ENCODE peak calls at places on chromosome 14, in seven cellular contexts. One of them, this sample, is unnamed.

GRCh38 chr14:94051115-94051514 is 25.0 kb downstream of the OTUB2 start:
- DNase-seq in CD8-positive, alpha-beta T cell: no peak
- DNase-seq in PC-9: no peak
- DNase-seq in A549: no peak
- DNase-seq in tibial artery: peak; percentile 58
- DNase-seq in IMR-90: peak; percentile 42
- DNase-seq in left ventricle myocardium inferior: peak; percentile 46
- DNase-seq in this sample: peak; percentile 34

GRCh38 chr14:23356662-23357061 is 4.0 kb upstream of the SLC22A17 start:
- DNase-seq in CD8-positive, alpha-beta T cell: no peak
- DNase-seq in PC-9: no peak
- DNase-seq in A549: no peak
- DNase-seq in tibial artery: no peak
- DNase-seq in IMR-90: no peak
- DNase-seq in left ventricle myocardium inferior: no peak
- DNase-seq in this sample: no peak

GRCh38 chr14:20723458-20723857 is 22.2 kb upstream of the EDDM3A start:
- DNase-seq in CD8-positive, alpha-beta T cell: no peak
- DNase-seq in PC-9: no peak
- DNase-seq in A549: no peak
- DNase-seq in tibial artery: no peak
- DNase-seq in IMR-90: no peak
- DNase-seq in left ventricle myocardium inferior: no peak
- DNase-seq in this sample: no peak

GRCh38 chr14:34365309-34365915 is 96.6 kb downstream of the SPTSSA start:
- DNase-seq in CD8-positive, alpha-beta T cell: no peak
- DNase-seq in PC-9: no peak
- DNase-seq in A549: no peak
- DNase-seq in tibial artery: no peak
- DNase-seq in IMR-90: peak; percentile 13
- DNase-seq in left ventricle myocardium inferior: no peak
- DNase-seq in this sample: no peak

GRCh38 chr14:71711619-71712018 is 220.6 kb upstream of the RGS6 start:
- DNase-seq in CD8-positive, alpha-beta T cell: no peak
- DNase-seq in PC-9: peak; percentile 77
- DNase-seq in A549: no peak
- DNase-seq in tibial artery: no peak
- DNase-seq in IMR-90: peak; percentile 94
- DNase-seq in left ventricle myocardium inferior: no peak
- DNase-seq in this sample: peak; percentile 92

GRCh38 chr14:64158608-64159007 is 135.6 kb downstream of the ESR2 start:
- DNase-seq in CD8-positive, alpha-beta T cell: no peak
- DNase-seq in PC-9: no peak
- DNase-seq in A549: no peak
- DNase-seq in tibial artery: no peak
- DNase-seq in IMR-90: no peak
- DNase-seq in left ventricle myocardium inferior: no peak
- DNase-seq in this sample: no peak

GRCh38 chr14:79631276-79631675 is 580.0 kb downstream of the DIO2 start:
- DNase-seq in CD8-positive, alpha-beta T cell: no peak
- DNase-seq in PC-9: no peak
- DNase-seq in A549: no peak
- DNase-seq in tibial artery: no peak
- DNase-seq in IMR-90: no peak
- DNase-seq in left ventricle myocardium inferior: no peak
- DNase-seq in this sample: no peak

GRCh38 chr14:89973234-89973823 is 17.6 kb downstream of the TDP1 start:
- DNase-seq in CD8-positive, alpha-beta T cell: peak; percentile 19
- DNase-seq in PC-9: peak; percentile 40
- DNase-seq in A549: peak; percentile 71
- DNase-seq in tibial artery: peak; percentile 65
- DNase-seq in IMR-90: peak; percentile 69
- DNase-seq in left ventricle myocardium inferior: peak; percentile 38
- DNase-seq in this sample: peak; percentile 54

GRCh38 chr14:45034730-45035129 is 49.2 kb upstream of the PRPF39 start:
- DNase-seq in CD8-positive, alpha-beta T cell: no peak
- DNase-seq in PC-9: no peak
- DNase-seq in A549: no peak
- DNase-seq in tibial artery: no peak
- DNase-seq in IMR-90: no peak
- DNase-seq in left ventricle myocardium inferior: no peak
- DNase-seq in this sample: no peak

GRCh38 chr14:95623195-95623594 is 63.0 kb upstream of the TCL1B start:
- DNase-seq in CD8-positive, alpha-beta T cell: no peak
- DNase-seq in PC-9: no peak
- DNase-seq in A549: no peak
- DNase-seq in tibial artery: no peak
- DNase-seq in IMR-90: no peak
- DNase-seq in left ventricle myocardium inferior: no peak
- DNase-seq in this sample: no peak

GRCh38 chr14:81946808-81947798 is 413.4 kb upstream of the SEL1L start:
- DNase-seq in CD8-positive, alpha-beta T cell: no peak
- DNase-seq in PC-9: no peak
- DNase-seq in A549: no peak
- DNase-seq in tibial artery: no peak
- DNase-seq in IMR-90: no peak
- DNase-seq in left ventricle myocardium inferior: peak; percentile 18
- DNase-seq in this sample: no peak

GRCh38 chr14:46259536-46259935 is 392.0 kb downstream of the RPL10L start:
- DNase-seq in CD8-positive, alpha-beta T cell: no peak
- DNase-seq in PC-9: no peak
- DNase-seq in A549: no peak
- DNase-seq in tibial artery: no peak
- DNase-seq in IMR-90: no peak
- DNase-seq in left ventricle myocardium inferior: no peak
- DNase-seq in this sample: no peak

GRCh38 chr14:105879503-105879866 is 353.1 kb downstream of the TMEM121 start:
- DNase-seq in CD8-positive, alpha-beta T cell: no peak
- DNase-seq in PC-9: no peak
- DNase-seq in A549: no peak
- DNase-seq in tibial artery: no peak
- DNase-seq in IMR-90: no peak
- DNase-seq in left ventricle myocardium inferior: no peak
- DNase-seq in this sample: no peak

GRCh38 chr14:105939810-105940508 is 413.6 kb downstream of the TMEM121 start:
- DNase-seq in CD8-positive, alpha-beta T cell: no peak
- DNase-seq in PC-9: no peak
- DNase-seq in A549: no peak
- DNase-seq in tibial artery: peak; percentile 51
- DNase-seq in IMR-90: no peak
- DNase-seq in left ventricle myocardium inferior: no peak
- DNase-seq in this sample: no peak

GRCh38 chr14:44941591-44941990 is 20.2 kb downstream of the KLHL28 start:
- DNase-seq in CD8-positive, alpha-beta T cell: no peak
- DNase-seq in PC-9: no peak
- DNase-seq in A549: no peak
- DNase-seq in tibial artery: no peak
- DNase-seq in IMR-90: no peak
- DNase-seq in left ventricle myocardium inferior: no peak
- DNase-seq in this sample: no peak

GRCh38 chr14:32593290-32593942 is 264.3 kb downstream of the AKAP6 start:
- DNase-seq in CD8-positive, alpha-beta T cell: no peak
- DNase-seq in PC-9: no peak
- DNase-seq in A549: no peak
- DNase-seq in tibial artery: no peak
- DNase-seq in IMR-90: peak; percentile 69
- DNase-seq in left ventricle myocardium inferior: no peak
- DNase-seq in this sample: peak; percentile 85

GRCh38 chr14:102417646-102418045 is 54.9 kb downstream of the TECPR2 start:
- DNase-seq in CD8-positive, alpha-beta T cell: no peak
- DNase-seq in PC-9: no peak
- DNase-seq in A549: no peak
- DNase-seq in tibial artery: no peak
- DNase-seq in IMR-90: no peak
- DNase-seq in left ventricle myocardium inferior: no peak
- DNase-seq in this sample: no peak

GRCh38 chr14:21104448-21105060 is 3.7 kb downstream of the TMEM253 start:
- DNase-seq in CD8-positive, alpha-beta T cell: peak; percentile 50
- DNase-seq in PC-9: peak; percentile 53
- DNase-seq in A549: peak; percentile 69
- DNase-seq in tibial artery: peak; percentile 88
- DNase-seq in IMR-90: peak; percentile 77
- DNase-seq in left ventricle myocardium inferior: peak; percentile 78
- DNase-seq in this sample: peak; percentile 72

GRCh38 chr14:31106768-31107167 is 80.6 kb upstream of the STRN3 start:
- DNase-seq in CD8-positive, alpha-beta T cell: no peak
- DNase-seq in PC-9: no peak
- DNase-seq in A549: no peak
- DNase-seq in tibial artery: no peak
- DNase-seq in IMR-90: peak; percentile 56
- DNase-seq in left ventricle myocardium inferior: no peak
- DNase-seq in this sample: no peak

GRCh38 chr14:85535916-85536834 is 6.2 kb downstream of the FLRT2 start:
- DNase-seq in CD8-positive, alpha-beta T cell: no peak
- DNase-seq in PC-9: no peak
- DNase-seq in A549: peak; percentile 53
- DNase-seq in tibial artery: no peak
- DNase-seq in IMR-90: peak; percentile 79
- DNase-seq in left ventricle myocardium inferior: no peak
- DNase-seq in this sample: no peak
- TF ChIP-seq CTCF in CD8-positive, alpha-beta T cell: no peak
- TF ChIP-seq CTCF in PC-9: peak; percentile 17
- TF ChIP-seq CTCF in A549: peak; percentile 66
- TF ChIP-seq CTCF in tibial artery: peak; percentile 36
- TF ChIP-seq CTCF in IMR-90: peak; percentile 60
- TF ChIP-seq CTCF in left ventricle myocardium inferior: peak; percentile 62
- TF ChIP-seq CTCF in this sample: peak; percentile 29

GRCh38 chr14:74506408-74506807 is 12.8 kb downstream of the ISCA2 start:
- DNase-seq in CD8-positive, alpha-beta T cell: no peak
- DNase-seq in PC-9: no peak
- DNase-seq in A549: no peak
- DNase-seq in tibial artery: no peak
- DNase-seq in IMR-90: no peak
- DNase-seq in left ventricle myocardium inferior: no peak
- DNase-seq in this sample: no peak
- H3K27ac ChIP-seq in CD8-positive, alpha-beta T cell: no peak overlapping the region
- H3K27ac ChIP-seq in PC-9: no peak overlapping the region
- H3K27ac ChIP-seq in A549: peak overlapping the region; percentile 15
- H3K27ac ChIP-seq in tibial artery: no peak overlapping the region
- H3K27ac ChIP-seq in IMR-90: no peak overlapping the region
- H3K27ac ChIP-seq in left ventricle myocardium inferior: no peak overlapping the region
- H3K27ac ChIP-seq in this sample: no peak overlapping the region

DNA sequence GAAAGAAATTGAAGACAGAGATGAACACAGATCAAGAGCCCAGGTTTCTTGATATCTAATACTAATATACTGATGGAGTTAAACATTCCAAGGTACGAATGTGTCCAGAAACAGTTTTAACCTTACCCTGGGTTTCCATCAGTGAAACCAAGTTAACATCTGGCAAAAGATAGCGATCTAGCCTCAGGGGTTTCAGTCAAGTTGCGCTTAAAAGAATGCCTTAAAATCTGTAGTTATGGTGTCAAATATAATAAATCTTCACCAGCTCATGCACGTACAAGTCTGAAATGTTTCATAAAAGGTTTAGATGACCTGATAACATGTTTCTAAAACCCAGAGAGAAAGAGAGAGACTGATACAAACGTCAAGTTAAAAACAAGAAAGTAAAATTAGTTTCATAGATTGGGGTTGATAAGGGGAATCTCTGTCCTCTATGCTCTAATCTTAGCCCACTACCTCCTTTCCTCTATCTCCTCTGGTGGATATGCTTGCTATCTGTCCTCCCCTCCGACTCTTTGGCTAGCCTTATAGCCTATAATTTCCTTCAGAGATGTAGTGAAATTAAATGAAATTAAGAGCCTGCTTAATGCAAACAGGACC is 18.6 kb upstream of the FOS start:
- DNase-seq in CD8-positive, alpha-beta T cell: no peak
- DNase-seq in PC-9: peak; percentile 59
- DNase-seq in A549: no peak
- DNase-seq in tibial artery: no peak
- DNase-seq in IMR-90: no peak
- DNase-seq in left ventricle myocardium inferior: no peak
- DNase-seq in this sample: no peak
- H3K4me3 ChIP-seq in CD8-positive, alpha-beta T cell: no peak overlapping the region
- H3K4me3 ChIP-seq in PC-9: no peak overlapping the region
- H3K4me3 ChIP-seq in A549: no peak overlapping the region
- H3K4me3 ChIP-seq in tibial artery: peak overlapping the region; percentile 58
- H3K4me3 ChIP-seq in IMR-90: no peak overlapping the region
- H3K4me3 ChIP-seq in left ventricle myocardium inferior: peak overlapping the region; percentile 64
- H3K4me3 ChIP-seq in this sample: no peak overlapping the region

GRCh38 chr14:55532645-55533309 is 47.2 kb upstream of the KTN1 start:
- DNase-seq in CD8-positive, alpha-beta T cell: no peak
- DNase-seq in PC-9: no peak
- DNase-seq in A549: no peak
- DNase-seq in tibial artery: no peak
- DNase-seq in IMR-90: no peak
- DNase-seq in left ventricle myocardium inferior: no peak
- DNase-seq in this sample: no peak
- TF ChIP-seq CTCF in CD8-positive, alpha-beta T cell: no peak
- TF ChIP-seq CTCF in PC-9: no peak
- TF ChIP-seq CTCF in A549: no peak
- TF ChIP-seq CTCF in tibial artery: no peak
- TF ChIP-seq CTCF in IMR-90: no peak
- TF ChIP-seq CTCF in left ventricle myocardium inferior: peak; percentile 27
- TF ChIP-seq CTCF in this sample: peak; percentile 46

GRCh38 chr14:100126401-100126800 is 33.0 kb downstream of the DEGS2 start:
- DNase-seq in CD8-positive, alpha-beta T cell: no peak
- DNase-seq in PC-9: no peak
- DNase-seq in A549: no peak
- DNase-seq in tibial artery: no peak
- DNase-seq in IMR-90: no peak
- DNase-seq in left ventricle myocardium inferior: no peak
- DNase-seq in this sample: no peak

GRCh38 chr14:100130471-100130870 is 29.0 kb downstream of the DEGS2 start:
- DNase-seq in CD8-positive, alpha-beta T cell: no peak
- DNase-seq in PC-9: no peak
- DNase-seq in A549: no peak
- DNase-seq in tibial artery: no peak
- DNase-seq in IMR-90: no peak
- DNase-seq in left ventricle myocardium inferior: no peak
- DNase-seq in this sample: no peak

GRCh38 chr14:100127853-100128455 is 31.5 kb downstream of the DEGS2 start:
- DNase-seq in CD8-positive, alpha-beta T cell: no peak
- DNase-seq in PC-9: no peak
- DNase-seq in A549: no peak
- DNase-seq in tibial artery: no peak
- DNase-seq in IMR-90: no peak
- DNase-seq in left ventricle myocardium inferior: no peak
- DNase-seq in this sample: no peak

GRCh38 chr14:100129161-100129589 is 30.3 kb downstream of the DEGS2 start:
- DNase-seq in CD8-positive, alpha-beta T cell: no peak
- DNase-seq in PC-9: no peak
- DNase-seq in A549: no peak
- DNase-seq in tibial artery: no peak
- DNase-seq in IMR-90: peak; percentile 55
- DNase-seq in left ventricle myocardium inferior: no peak
- DNase-seq in this sample: no peak

DNA sequence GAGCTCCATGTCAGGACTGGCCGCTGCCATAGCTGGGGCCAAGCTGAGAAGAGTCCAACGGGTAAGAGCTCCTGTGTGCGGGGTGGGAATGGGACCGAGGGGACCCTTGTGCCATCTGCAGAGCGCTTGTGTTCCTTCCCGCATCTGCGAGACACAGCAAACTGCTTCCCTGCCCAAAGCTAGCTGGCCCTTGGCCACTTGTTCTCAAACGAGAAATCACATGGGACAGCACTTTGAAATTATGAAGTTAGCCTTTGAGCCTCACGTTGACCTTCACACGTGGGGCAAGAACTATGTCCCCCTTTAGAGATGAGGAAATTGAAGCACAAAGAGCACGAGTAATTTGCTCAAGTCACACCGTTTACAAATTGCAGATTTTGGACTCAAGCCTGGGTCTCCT is 30.8 kb downstream of the DEGS2 start:
- DNase-seq in CD8-positive, alpha-beta T cell: no peak
- DNase-seq in PC-9: no peak
- DNase-seq in A549: no peak
- DNase-seq in tibial artery: no peak
- DNase-seq in IMR-90: no peak
- DNase-seq in left ventricle myocardium inferior: no peak
- DNase-seq in this sample: no peak
- H3K27ac ChIP-seq in CD8-positive, alpha-beta T cell: no peak overlapping the region
- H3K27ac ChIP-seq in PC-9: no peak overlapping the region
- H3K27ac ChIP-seq in A549: no peak overlapping the region
- H3K27ac ChIP-seq in tibial artery: no peak overlapping the region
- H3K27ac ChIP-seq in IMR-90: no peak overlapping the region
- H3K27ac ChIP-seq in left ventricle myocardium inferior: peak overlapping the region; percentile 40
- H3K27ac ChIP-seq in this sample: no peak overlapping the region